ENCODE peak calls at places on chromosomes 4 and X, in five cellular contexts. J is stomach, Y is ovary, U is SK-N-SH, V is A549. I is an unnamed sample.
A peak's percentile ranks its signal among the peaks of the same experiment; 100 is the strongest.

GRCh38 chrX:109312757-109313156 is 169.1 kb downstream of the GUCY2F start:
- DNase-seq in Y (no peak), V (no peak), U (no peak), J (no peak), I (no peak)

GRCh38 chr4:185885075-185885474 is 73.1 kb upstream of the SORBS2 start:
- DNase-seq in J (no peak), Y (no peak), V (no peak), U (no peak), I (no peak)

GRCh38 chr4:100299019-100299418 is 108.8 kb upstream of the DDIT4L start:
- DNase-seq in V (peak; percentile 24), U (no peak), Y (peak; percentile 27), J (no peak), I (no peak)

GRCh38 chrX:42384956-42385355 is 393.0 kb downstream of the PPP1R2C start:
- DNase-seq in Y (no peak), U (no peak), V (no peak), J (no peak), I (no peak)

GRCh38 chr4:2487632-2488031 is 18.7 kb downstream of the RNF4 start:
- DNase-seq in V (no peak), U (no peak), Y (no peak), J (no peak), I (no peak)

GRCh38 chr4:2757426-2757825 is 1.3 kb upstream of the TNIP2 start:
- DNase-seq in J (no peak), U (peak; percentile 25), Y (no peak), V (no peak), I (no peak)

GRCh38 chr4:61248705-61249104 is 48.6 kb downstream of the ADGRL3 start:
- DNase-seq in U (no peak), J (no peak), V (no peak), Y (no peak), I (no peak)

GRCh38 chr4:158013858-158014257 is 159.0 kb downstream of the GASK1B start:
- DNase-seq in Y (no peak), J (no peak), U (no peak), V (no peak), I (no peak)

DNA sequence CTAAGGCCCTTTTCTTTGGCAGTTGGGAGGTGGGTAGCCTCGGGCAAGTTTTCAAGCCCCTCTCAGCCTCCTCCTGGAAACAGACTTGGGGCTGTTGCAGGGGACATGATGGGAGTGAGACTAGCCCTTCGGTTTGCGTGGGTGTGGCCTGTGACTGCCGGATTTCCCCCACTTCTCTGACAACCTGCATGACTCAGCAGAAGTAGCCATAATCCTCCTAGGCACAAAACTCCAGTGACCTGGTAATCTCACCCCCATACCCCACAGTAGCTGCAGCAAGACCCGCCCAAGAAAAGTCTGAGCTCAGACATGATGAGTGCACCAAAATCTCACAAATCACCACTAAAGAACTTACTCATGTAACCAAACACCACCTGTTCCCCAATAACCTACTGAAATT is 433.7 kb upstream of the AMOT start:
- DNase-seq in U (no peak), V (no peak), Y (no peak), J (no peak), I (no peak)
- TF ChIP-seq EP300 in U (no peak), V (no peak), Y (no peak), J (no peak), I (no peak)

GRCh38 chrX:100681581-100681980 is 37.6 kb downstream of the SRPX2 start:
- DNase-seq in J (no peak), U (no peak), V (no peak), Y (no peak), I (no peak)
- H3K4me1 ChIP-seq in J (no peaks in the 10 kb centered on the region), U (no peaks in the 10 kb centered on the region), V (no peaks in the 10 kb centered on the region), Y (no peaks in the 10 kb centered on the region), I (no peaks in the 10 kb centered on the region)

DNA sequence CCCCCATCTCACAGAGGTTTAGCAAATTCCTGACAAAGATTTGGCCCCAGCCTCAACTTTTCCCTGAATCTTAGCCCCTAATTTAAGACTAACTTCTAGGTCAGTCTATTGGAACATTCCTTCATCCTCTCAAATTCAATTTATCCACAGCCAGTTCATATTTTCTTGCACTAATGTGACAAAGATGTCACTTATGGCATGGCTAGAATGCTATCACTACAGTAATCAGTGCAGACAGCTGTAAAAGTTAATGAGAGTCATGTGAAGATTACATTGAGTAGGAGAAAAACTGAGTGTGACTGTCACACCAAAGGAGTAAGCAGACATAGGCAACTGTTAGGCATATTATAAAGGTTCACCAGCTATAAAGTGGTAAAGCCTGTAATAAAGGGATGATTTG is 42.6 kb downstream of the GABRG1 start:
- DNase-seq in Y (no peak), V (no peak), U (no peak), J (no peak), I (no peak)
- TF ChIP-seq EP300 in Y (no peak), V (no peak), U (no peak), J (no peak), I (no peak)

DNA sequence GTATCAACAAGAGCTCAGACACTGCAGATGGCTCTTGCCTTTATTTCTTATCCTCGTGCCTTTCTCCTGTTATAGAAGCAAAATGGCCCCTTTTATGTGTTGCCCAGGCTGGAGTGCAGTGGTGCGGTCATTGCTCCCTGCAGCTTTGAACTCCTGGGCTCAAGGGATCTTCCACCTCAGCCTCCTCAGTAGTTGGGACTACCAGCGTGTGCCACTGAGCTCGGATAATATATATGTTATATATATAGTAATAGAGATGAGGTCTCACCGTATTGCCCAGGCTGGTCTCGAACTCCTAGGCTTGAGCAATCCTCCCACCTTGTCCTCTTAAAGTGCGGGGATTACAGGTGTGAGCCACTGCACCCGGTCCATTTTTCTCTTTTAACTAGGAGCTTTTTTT is 79.7 kb downstream of the TMEM131L start:
- DNase-seq in V (no peak), Y (no peak), U (no peak), J (no peak), I (no peak)
- H3K4me1 ChIP-seq in V (no peaks in the 10 kb centered on the region), Y (peaks cover 1% of the 10 kb centered on the region), U (peaks cover 15% of the 10 kb centered on the region), J (no peaks in the 10 kb centered on the region), I (no peaks in the 10 kb centered on the region)

I was measured in upper lobe of left lung.